ENCODE peak calls at places on chromosomes 3 and 15, in eight cellular contexts. V is osteoblast, H is HCT116, Y is fibroblast of lung, D is GM23248, W is neuronal stem cell, E is esophagus squamous epithelium, P is kidney. A is an unnamed sample.

GRCh38 chr15:99486371-99487336 is 79.1 kb upstream of the MEF2A start:
- DNase-seq in W (peak; percentile 15), H (peak; percentile 10), V (peak; percentile 88), D (peak; percentile 91), Y (peak; percentile 86), E (no peak), P (peak; percentile 95), A (peak; percentile 49)

GRCh38 chr15:92648190-92648875 is 7.2 kb downstream of the FAM174B start:
- DNase-seq in W (no peak), Y (no peak), H (no peak), E (no peak), D (no peak), P (no peak), V (no peak), A (no peak)

GRCh38 chr15:94324835-94325767 is 93.7 kb downstream of the MCTP2 start:
- DNase-seq in D (no peak), W (no peak), Y (no peak), E (no peak), P (no peak), V (no peak), H (no peak), A (no peak)

GRCh38 chr15:29698030-29698701 is 124.1 kb downstream of the TJP1 start:
- DNase-seq in Y (peak; percentile 50), H (peak; percentile 68), D (peak; percentile 84), W (no peak), V (no peak), E (no peak), P (no peak), A (no peak)

GRCh38 chr3:11603628-11604027 is 40.1 kb downstream of the VGLL4 start:
- DNase-seq in H (no peak), D (peak; percentile 70), Y (peak; percentile 94), V (peak; percentile 83), P (no peak), W (no peak), E (no peak), A (no peak)

GRCh38 chr15:63855735-63856134 is 22.0 kb upstream of the HERC1 start:
- DNase-seq in Y (no peak), H (no peak), E (no peak), D (no peak), P (no peak), W (no peak), V (no peak), A (no peak)

GRCh38 chr15:100093211-100094126 is 248.3 kb downstream of the ADAMTS17 start:
- DNase-seq in D (no peak), W (no peak), P (no peak), V (no peak), Y (peak; percentile 70), H (no peak), E (no peak), A (no peak)

GRCh38 chr15:79724312-79724711 is 172.5 kb downstream of the MTHFS start:
- DNase-seq in D (peak; percentile 69), V (peak; percentile 76), Y (peak; percentile 8), E (no peak), H (no peak), P (no peak), W (no peak), A (no peak)

GRCh38 chr3:120559228-120560061 is 36.7 kb upstream of the NDUFB4 start:
- DNase-seq in D (peak; percentile 89), H (peak; percentile 87), Y (peak; percentile 36), V (peak; percentile 73), E (no peak), P (peak; percentile 89), W (peak; percentile 85), A (no peak)

GRCh38 chr15:87639305-87640011 is 617.1 kb downstream of the NTRK3 start:
- DNase-seq in Y (no peak), P (no peak), D (no peak), W (no peak), H (no peak), E (no peak), V (peak; percentile 64), A (no peak)

GRCh38 chr3:127694467-127695215 is 21.9 kb downstream of the ABTB1 start:
- DNase-seq in D (peak; percentile 51), H (peak; percentile 38), W (no peak), Y (no peak), V (peak; percentile 43), P (peak; percentile 74), E (no peak), A (no peak)

GRCh38 chr15:57298843-57299550 is 77.3 kb upstream of the CGNL1 start:
- DNase-seq in W (no peak), D (no peak), H (no peak), V (no peak), E (no peak), Y (no peak), P (no peak), A (no peak)

GRCh38 chr3:40490916-40491315 is 14.0 kb downstream of the ZNF619 start:
- DNase-seq in H (no peak), E (no peak), Y (peak; percentile 25), P (no peak), D (no peak), W (no peak), V (peak; percentile 42), A (no peak)

GRCh38 chr3:79354179-79354688 is 413.6 kb downstream of the ROBO1 start:
- DNase-seq in V (no peak), W (no peak), H (no peak), Y (no peak), E (no peak), D (no peak), P (no peak), A (no peak)

GRCh38 chr15:29452881-29453731 is 183.5 kb upstream of the NSMCE3 start:
- DNase-seq in Y (no peak), D (no peak), W (no peak), H (peak; percentile 29), E (no peak), P (no peak), V (no peak), A (no peak)

GRCh38 chr3:184261270-184262165 is at the start of gene CAMK2N2:
- DNase-seq in P (peak; percentile 80), H (no peak), E (no peak), W (peak; percentile 56), V (peak; percentile 98), Y (peak; percentile 38), D (peak; percentile 73), A (peak; percentile 36)

GRCh38 chr3:197021729-197022404 is 7.8 kb downstream of the MELTF start:
- DNase-seq in E (no peak), P (no peak), H (no peak), Y (no peak), V (peak; percentile 68), D (no peak), W (no peak), A (no peak)

GRCh38 chr3:52094591-52095485 is 38.5 kb upstream of the DUSP7 start:
- DNase-seq in D (no peak), H (no peak), V (no peak), P (peak; percentile 47), Y (no peak), W (no peak), E (no peak), A (no peak)

GRCh38 chr3:50050361-50050760 is 38.4 kb upstream of the RBM5 start:
- DNase-seq in W (no peak), Y (peak; percentile 79), V (no peak), H (no peak), D (peak; percentile 82), E (no peak), P (no peak), A (no peak)

GRCh38 chr3:188673509-188674239 is 498.1 kb upstream of the TPRG1 start:
- DNase-seq in P (no peak), D (peak; percentile 89), H (no peak), E (no peak), W (no peak), V (no peak), Y (peak; percentile 78), A (no peak)

GRCh38 chr3:278300-279064 is 81.9 kb downstream of the CHL1 start:
- DNase-seq in W (no peak), Y (no peak), E (no peak), D (no peak), V (no peak), P (no peak), H (no peak), A (no peak)

DNA sequence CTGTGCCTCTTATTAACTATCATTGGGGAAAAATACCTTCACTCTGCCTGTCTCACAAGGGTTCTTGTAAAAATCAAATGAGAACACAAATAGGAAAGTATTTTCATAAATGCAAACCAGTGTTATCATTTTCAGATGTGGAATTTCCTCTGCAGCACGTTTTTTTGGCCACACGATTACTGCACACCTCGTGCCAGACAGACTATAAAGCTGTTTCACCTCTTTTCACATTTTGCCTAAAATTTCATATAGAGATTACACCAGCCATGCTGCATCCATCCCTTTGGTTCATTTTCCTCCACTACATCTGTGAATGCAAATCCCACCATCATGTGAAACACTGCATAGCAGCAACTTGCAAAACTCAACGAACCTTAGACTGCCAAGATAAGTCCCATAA is 1.2 kb upstream of the TMOD2 start:
- DNase-seq in D (no peak), V (no peak), Y (no peak), P (no peak), W (no peak), H (no peak), E (no peak), A (no peak)
- H3K27ac ChIP-seq in D (no peak overlapping the region), V (no peak overlapping the region), Y (no peak overlapping the region), P (no peak overlapping the region), W (no peak overlapping the region), H (no peak overlapping the region), E (no peak overlapping the region), A (no peak overlapping the region)

GRCh38 chr15:73190189-73190601 is 137.9 kb downstream of the NEO1 start:
- DNase-seq in Y (peak; percentile 48), E (no peak), P (no peak), V (no peak), H (no peak), W (no peak), D (peak; percentile 63), A (no peak)
- H3K27ac ChIP-seq in Y (no peak overlapping the region), E (no peak overlapping the region), P (peak overlapping the region; percentile 23), V (no peak overlapping the region), H (no peak overlapping the region), W (no peak overlapping the region), D (peak overlapping the region; percentile 47), A (no peak overlapping the region)

DNA sequence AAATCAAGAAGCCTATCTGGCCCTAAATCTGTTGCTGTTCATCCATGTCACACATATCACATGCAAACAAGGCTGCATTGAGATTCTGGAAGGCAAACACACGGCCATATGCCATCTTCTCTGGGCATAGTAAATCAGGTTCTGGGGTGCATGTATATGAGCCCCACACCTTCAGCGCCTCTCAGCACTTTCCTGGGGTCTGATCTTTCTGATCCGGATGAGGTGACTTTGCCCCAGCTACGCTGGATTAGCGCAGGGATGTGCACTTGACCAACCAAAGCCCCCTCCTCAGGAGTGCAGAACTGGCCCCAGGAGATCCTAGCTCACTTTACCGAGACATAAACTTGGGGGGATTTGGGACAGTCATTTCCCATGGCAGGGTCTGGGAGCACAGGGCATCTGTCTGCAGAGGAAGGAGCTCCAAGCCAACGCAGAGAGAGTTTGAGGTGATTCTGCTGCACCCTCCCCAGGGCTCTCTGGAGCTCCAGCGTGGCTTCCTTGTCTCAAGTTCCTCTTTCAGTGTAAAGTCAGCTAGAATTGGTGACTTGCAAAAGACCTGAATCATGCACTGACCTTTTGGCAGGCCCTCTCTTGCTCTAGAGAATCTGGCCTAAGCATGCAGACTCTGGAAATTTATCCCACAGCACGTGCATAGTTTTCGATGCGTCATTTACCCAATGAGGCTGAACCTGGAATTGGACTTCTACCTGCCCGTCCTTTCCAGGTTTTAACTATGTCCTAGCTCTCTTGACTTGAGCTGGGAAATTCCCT is 63.5 kb upstream of the KLF13 start:
- DNase-seq in P (peak; percentile 75), H (no peak), V (peak; percentile 75), Y (peak; percentile 29), W (no peak), E (no peak), D (peak; percentile 53), A (no peak)
- H3K27ac ChIP-seq in P (peak overlapping the region; percentile 86), H (no peak overlapping the region), V (no peak overlapping the region), Y (no peak overlapping the region), W (no peak overlapping the region), E (peak overlapping the region; percentile 73), D (no peak overlapping the region), A (peak overlapping the region; percentile 77)

GRCh38 chr3:23240386-23240785 is 37.3 kb downstream of the UBE2E2 start:
- DNase-seq in H (no peak), D (no peak), E (no peak), Y (peak; percentile 24), P (no peak), V (no peak), W (no peak), A (no peak)
- H3K27ac ChIP-seq in H (no peak overlapping the region), D (no peak overlapping the region), E (no peak overlapping the region), Y (no peak overlapping the region), P (no peak overlapping the region), V (no peak overlapping the region), W (no peak overlapping the region), A (peak overlapping the region; percentile 52)

A was measured in substantia nigra.